ENCODE peak calls at places on chromosomes 2 and 18, in six cellular contexts. B is SK-N-SH, J is PC-3, N is MM.1S, Z is HCT116, V is GM23248. W is an unnamed sample. For H3K9me3, the result is how much of the 10 kb centered on the place peaks cover.

GRCh38 chr18:55189972-55190371 is 230.7 kb upstream of the CCDC68 start:
- DNase-seq in B (no peak), J (no peak), N (no peak), Z (no peak), V (no peak), W (peak)

GRCh38 chr18:13137939-13138821 is 80.4 kb upstream of the LDLRAD4 start:
- DNase-seq in V (peak), N (peak), J (peak), B (no peak), Z (no peak), W (no peak)

GRCh38 chr18:21894619-21895367 is 154.2 kb downstream of the MIB1 start:
- DNase-seq in Z (no peak), B (no peak), N (no peak), J (no peak), V (peak), W (no peak)

GRCh38 chr2:160491922-160492371 is 1.7 kb downstream of the RBMS1 start:
- DNase-seq in V (peak), J (peak), B (no peak), N (peak), Z (no peak), W (peak)

GRCh38 chr2:159124931-159125467 is 156.6 kb downstream of the TANC1 start:
- DNase-seq in V (peak), Z (no peak), N (no peak), B (no peak), J (peak), W (no peak)

GRCh38 chr2:17996978-17997377 is 118.5 kb downstream of the KCNS3 start:
- DNase-seq in Z (no peak), N (no peak), V (no peak), B (no peak), J (no peak), W (no peak)

GRCh38 chr2:190863946-190864345 is 16.7 kb upstream of the GLS start:
- DNase-seq in B (no peak), V (peak), J (no peak), N (peak), Z (no peak), W (no peak)

GRCh38 chr2:215430528-215431187 is 5.2 kb downstream of the FN1 start:
- DNase-seq in B (no peak), J (no peak), N (no peak), V (peak), Z (no peak), W (no peak)

GRCh38 chr2:153935511-153935910 is 63.8 kb downstream of the GALNT13 start:
- DNase-seq in V (no peak), Z (no peak), N (no peak), J (no peak), B (no peak), W (no peak)

GRCh38 chr18:14917311-14917710 is 169.3 kb downstream of the ANKRD30B start:
- DNase-seq in V (no peak), N (no peak), B (no peak), J (no peak), Z (no peak), W (no peak)
- H3K9me3 ChIP-seq in V (under half), N (under half), B (under half), J (under half), Z (under half), W (under half)

GRCh38 chr2:84204995-84205394 is 254.1 kb downstream of the SUCLG1 start:
- DNase-seq in N (no peak), Z (no peak), V (no peak), J (no peak), B (no peak), W (no peak)

GRCh38 chr2:84197901-84198300 is 261.2 kb downstream of the SUCLG1 start:
- DNase-seq in J (no peak), B (no peak), N (no peak), V (no peak), Z (no peak), W (no peak)

GRCh38 chr2:84201158-84201557 is 257.9 kb downstream of the SUCLG1 start:
- DNase-seq in V (no peak), B (no peak), Z (no peak), N (peak), J (no peak), W (no peak)

DNA sequence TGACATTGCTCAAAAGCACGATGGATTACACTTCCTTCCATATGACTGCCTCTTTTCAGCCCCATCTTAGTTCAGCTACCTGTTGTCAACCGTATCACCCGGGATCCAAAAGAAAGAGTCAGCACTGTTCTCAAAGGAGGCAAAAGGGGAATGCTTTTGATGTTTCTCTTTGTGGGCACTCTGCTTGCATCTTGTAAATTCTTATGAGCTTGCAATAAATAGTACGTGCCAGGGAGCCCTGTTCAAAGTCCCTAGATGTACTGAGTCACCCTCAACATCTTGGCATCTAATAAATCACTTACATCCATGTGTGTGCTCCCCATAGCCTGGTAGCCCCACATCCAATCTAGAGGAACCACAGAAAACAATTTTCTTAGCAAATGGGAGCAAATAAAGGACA is 256.9 kb downstream of the SUCLG1 start:
- DNase-seq in Z (no peak), N (no peak), B (no peak), V (no peak), J (no peak), W (no peak)
- TF ChIP-seq EZH2phosphoT487 in Z (no peak), N (no peak), B (no peak), V (no peak), J (no peak), W (no peak)

GRCh38 chr2:176178807-176179271 is 9.6 kb upstream of the HOXD1 start:
- DNase-seq in V (no peak), Z (no peak), J (no peak), N (no peak), B (no peak), W (no peak)
- H3K4me3 ChIP-seq in V (peak), Z (no peak), J (no peak), N (peak), B (no peak), W (no peak)

DNA sequence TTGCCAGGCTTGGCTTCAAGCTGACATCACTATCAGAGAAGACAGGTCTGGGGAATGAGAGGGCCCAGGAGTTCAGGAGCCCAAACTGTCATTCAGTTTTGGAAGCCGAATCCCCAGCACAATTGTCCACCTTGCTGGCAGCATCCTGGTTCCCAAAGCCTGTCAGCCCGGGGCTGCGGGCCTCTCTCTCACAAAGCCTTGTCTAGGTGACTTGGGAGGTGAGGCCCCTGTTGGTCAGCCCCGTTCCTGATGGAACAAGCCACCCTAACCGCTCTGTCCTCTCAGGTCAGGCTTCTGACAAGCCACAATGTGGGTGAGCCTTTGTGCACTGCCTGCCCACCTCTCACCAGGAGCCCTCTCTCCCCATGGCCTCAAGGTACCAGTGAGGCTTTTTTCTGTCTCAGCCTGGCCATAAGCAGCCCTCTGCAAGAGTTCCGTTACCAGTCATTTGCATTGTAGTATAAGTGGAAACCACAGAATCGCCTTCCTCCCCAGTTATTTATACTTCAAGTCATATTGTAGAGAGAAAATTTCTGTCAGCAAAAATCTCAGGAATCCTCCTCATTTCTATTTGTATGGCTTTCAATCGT is 100.6 kb downstream of the MSH2 start:
- DNase-seq in N (no peak), B (no peak), V (no peak), J (no peak), Z (no peak), W (no peak)
- H3K9me3 ChIP-seq in N (under half), B (under half), V (under half), J (under half), Z (under half), W (under half)

GRCh38 chr2:10771786-10772185 is 40.8 kb downstream of the PDIA6 start:
- DNase-seq in V (no peak), B (peak), J (no peak), N (no peak), Z (no peak), W (no peak)
- TF ChIP-seq EZH2phosphoT487 in V (no peak), B (no peak), J (no peak), N (no peak), Z (no peak), W (no peak)

GRCh38 chr2:239291505-239292350 is 109.1 kb downstream of the HDAC4 start:
- DNase-seq in B (no peak), N (no peak), V (no peak), Z (no peak), J (no peak), W (peak)
- H3K4me3 ChIP-seq in B (no peak), N (no peak), V (no peak), Z (no peak), J (no peak), W (peak)

GRCh38 chr2:157758586-157758985 is 117.5 kb downstream of the ACVR1 start:
- DNase-seq in N (no peak), B (no peak), Z (no peak), J (no peak), V (no peak), W (no peak)

GRCh38 chr2:157757500-157757899 is 118.6 kb downstream of the ACVR1 start:
- DNase-seq in B (no peak), J (no peak), Z (no peak), N (no peak), V (no peak), W (no peak)

GRCh38 chr2:157761520-157761919 is 114.6 kb downstream of the ACVR1 start:
- DNase-seq in Z (no peak), J (peak), B (no peak), V (peak), N (no peak), W (no peak)

GRCh38 chr2:157760949-157761348 is 115.2 kb downstream of the ACVR1 start:
- DNase-seq in V (no peak), Z (no peak), J (peak), N (peak), B (no peak), W (no peak)

GRCh38 chr2:157759855-157760254 is 116.3 kb downstream of the ACVR1 start:
- DNase-seq in V (no peak), B (no peak), J (no peak), N (no peak), Z (no peak), W (no peak)
- H3K9me3 ChIP-seq in V (under half), B (under half), J (under half), N (under half), Z (under half), W (under half)

GRCh38 chr2:30373881-30374302 is 73.2 kb upstream of the LCLAT1 start:
- DNase-seq in N (no peak), B (no peak), Z (peak), V (peak), J (peak), W (no peak)
- TF ChIP-seq EZH2phosphoT487 in N (no peak), B (no peak), Z (no peak), V (no peak), J (no peak), W (no peak)

DNA sequence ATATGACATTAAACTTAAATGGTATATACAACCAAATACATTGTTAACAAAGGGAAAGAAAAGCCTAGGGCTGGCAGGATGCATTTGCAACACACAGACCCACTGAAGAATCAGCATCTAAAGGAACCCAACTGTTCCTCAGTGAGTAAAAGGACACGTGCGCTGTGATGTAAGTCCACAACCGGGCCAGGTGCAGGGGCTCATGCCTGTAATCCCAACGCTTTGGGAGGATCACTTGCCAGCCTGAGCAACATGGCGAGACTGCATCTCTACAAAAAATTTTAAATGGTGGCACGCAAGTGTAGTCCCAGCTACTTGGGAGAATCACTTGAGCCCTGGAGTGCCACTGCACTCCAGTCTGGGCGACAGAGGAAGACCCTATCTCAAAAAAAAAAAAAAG is 3.9 kb downstream of the DTNB start:
- DNase-seq in V (no peak), B (no peak), Z (no peak), N (no peak), J (no peak), W (peak)
- H3K4me3 ChIP-seq in V (no peak), B (no peak), Z (no peak), N (no peak), J (no peak), W (no peak)

DNA sequence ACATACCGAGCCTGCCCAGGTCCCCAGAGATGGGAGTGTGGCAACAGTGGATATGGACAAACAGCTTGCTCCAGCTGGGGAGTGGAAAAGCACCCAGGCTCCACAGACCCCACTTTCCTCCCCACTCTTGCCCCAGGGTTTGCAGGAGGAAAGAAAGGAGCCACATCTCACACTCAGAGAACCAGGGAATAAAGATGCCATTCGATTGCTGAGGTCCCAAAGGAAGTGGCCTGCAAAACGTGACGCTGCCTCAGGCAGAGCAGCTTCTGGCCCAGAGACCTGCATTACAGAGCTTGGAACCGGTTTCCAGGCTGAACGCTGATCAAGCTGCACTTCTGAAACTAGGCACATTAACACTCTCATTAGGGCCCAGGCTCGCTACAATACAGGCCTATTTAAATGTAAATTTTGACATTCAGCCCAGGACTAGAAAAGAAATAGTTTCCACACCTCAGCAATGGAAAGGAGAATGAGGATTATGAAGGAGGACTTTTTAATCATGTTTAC is 221.5 kb upstream of the RAB6C start:
- DNase-seq in V (peak), J (no peak), Z (no peak), B (peak), N (peak), W (no peak)
- H3K9me3 ChIP-seq in V (under half), J (under half), Z (under half), B (under half), N (under half), W (under half)

W was measured in neural progenitor cell.